ENCODE peak calls at places on chromosome 21, in five cellular contexts. V is lower lobe of right lung; W is CD4-positive, alpha-beta memory T cell; Q is WERI-Rb-1; K is stomach. J is an unnamed sample.

GRCh38 chr21:44844256-44844655 is 26.4 kb upstream of the SUMO3 start:
- DNase-seq in Q (no peak), V (no peak), W (no peak), K (no peak), J (no peak)

GRCh38 chr21:44800971-44801467 is 601 bp downstream of the UBE2G2 start:
- DNase-seq in W (peak; percentile 45), V (no peak), Q (no peak), K (no peak), J (no peak)

GRCh38 chr21:33370292-33370691 is 32.9 kb upstream of the IFNGR2 start:
- DNase-seq in Q (no peak), K (no peak), W (no peak), V (no peak), J (no peak)

GRCh38 chr21:44304846-44305245 is 5.0 kb downstream of the PFKL start:
- DNase-seq in Q (peak; percentile 83), W (peak; percentile 41), V (no peak), K (peak; percentile 43), J (no peak)

GRCh38 chr21:44253832-44254700 is 7.6 kb downstream of the DNMT3L start:
- DNase-seq in K (no peak), Q (peak; percentile 6), V (peak; percentile 48), W (no peak), J (no peak)

GRCh38 chr21:31011412-31011811 is 26.9 kb downstream of the KRTAP19-8 start:
- DNase-seq in V (no peak), W (peak; percentile 13), K (no peak), Q (no peak), J (no peak)

GRCh38 chr21:43731891-43732711 is 13.2 kb downstream of the PDXK start:
- DNase-seq in K (no peak), V (no peak), W (no peak), Q (no peak), J (no peak)

GRCh38 chr21:22657786-22658185 is 1659.6 kb downstream of the NCAM2 start:
- DNase-seq in K (no peak), Q (no peak), V (no peak), W (no peak), J (no peak)

GRCh38 chr21:34737115-34737514 is 68.3 kb downstream of the CLIC6 start:
- DNase-seq in W (no peak), K (no peak), V (no peak), Q (no peak), J (no peak)

GRCh38 chr21:30083120-30083945 is 83.3 kb downstream of the CLDN17 start:
- DNase-seq in W (no peak), K (no peak), Q (no peak), V (no peak), J (no peak)

GRCh38 chr21:15442743-15443142 is 287.0 kb upstream of the USP25 start:
- DNase-seq in V (no peak), Q (no peak), W (no peak), K (no peak), J (no peak)

GRCh38 chr21:33064623-33064996 is 5.3 kb upstream of the OLIG1 start:
- DNase-seq in Q (no peak), V (no peak), W (no peak), K (no peak), J (no peak)

GRCh38 chr21:29873908-29874307 is 65.9 kb downstream of the GRIK1 start:
- DNase-seq in Q (no peak), K (no peak), V (no peak), W (no peak), J (no peak)

GRCh38 chr21:27796106-27796505 is 829.2 kb upstream of the ADAMTS5 start:
- DNase-seq in K (no peak), W (no peak), Q (no peak), V (no peak), J (no peak)

GRCh38 chr21:45098867-45099266 is 24.5 kb downstream of the ADARB1 start:
- DNase-seq in Q (peak; percentile 58), W (no peak), K (no peak), V (no peak), J (no peak)

DNA sequence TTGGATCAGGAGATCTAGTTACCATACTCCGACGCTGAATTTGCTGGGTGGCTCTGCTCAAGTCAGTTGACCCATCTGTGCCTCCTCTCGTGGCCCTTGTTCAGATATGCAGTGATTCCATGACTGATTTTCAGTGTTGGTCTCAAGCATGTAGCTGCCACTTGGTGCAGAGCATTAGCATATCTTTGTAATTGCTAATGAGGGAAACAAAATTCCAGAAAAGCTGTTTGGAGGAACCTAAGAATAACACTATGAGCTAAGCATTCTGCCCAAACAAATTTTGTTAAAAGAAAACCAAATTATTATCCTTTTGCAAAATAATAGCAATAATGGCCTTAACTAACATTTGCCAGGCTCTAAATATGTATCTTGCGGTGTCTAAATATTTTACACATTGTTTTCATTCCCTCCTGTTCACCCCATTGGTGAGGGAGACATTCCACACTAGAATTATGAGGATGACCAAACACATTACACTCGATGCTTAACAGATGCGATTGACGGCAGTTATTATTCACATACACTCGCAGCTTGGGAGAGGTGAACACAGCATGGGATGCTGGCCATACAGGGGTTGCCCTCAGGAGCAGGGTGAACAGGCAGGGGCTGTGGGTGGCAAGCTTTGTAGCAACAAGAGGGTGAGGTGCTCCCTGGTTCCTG is 69.1 kb downstream of the KCNJ15 start:
- DNase-seq in W (no peak), V (no peak), Q (no peak), K (no peak), J (no peak)
- H3K27ac ChIP-seq in W (no peak overlapping the region), V (no peak overlapping the region), Q (no peak overlapping the region), K (no peak overlapping the region), J (no peak overlapping the region)

DNA sequence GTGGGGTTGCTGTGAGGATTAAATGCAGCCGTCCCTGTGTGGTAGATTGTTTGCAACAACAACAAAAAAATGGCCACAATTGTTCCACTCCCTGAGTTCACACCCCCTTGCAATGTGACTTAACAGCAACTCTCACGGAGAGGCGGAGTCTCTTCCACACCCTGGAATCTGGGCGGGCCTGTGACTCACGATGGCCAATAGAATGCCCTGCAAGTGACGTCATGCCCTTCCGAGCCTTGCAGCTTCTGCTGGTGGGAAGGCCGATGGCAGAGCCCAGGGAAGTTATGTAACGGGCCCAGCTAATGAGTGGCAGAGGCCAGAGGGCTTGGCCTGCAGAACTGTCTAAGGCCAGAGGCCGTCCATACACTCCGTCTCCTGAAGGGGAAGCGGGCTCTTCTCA is 87.9 kb downstream of the RIPK4 start:
- DNase-seq in V (peak; percentile 97), W (no peak), K (peak; percentile 97), Q (peak; percentile 83), J (no peak)
- H3K27ac ChIP-seq in V (peak overlapping the region; percentile 94), W (no peak overlapping the region), K (peak overlapping the region; percentile 86), Q (no peak overlapping the region), J (peak overlapping the region; percentile 53)

GRCh38 chr21:25901580-25901979 is 166.8 kb downstream of the GABPA start:
- DNase-seq in K (no peak), W (no peak), Q (no peak), V (no peak), J (no peak)
- H3K27ac ChIP-seq in K (no peak overlapping the region), W (no peak overlapping the region), Q (no peak overlapping the region), V (no peak overlapping the region), J (no peak overlapping the region)

GRCh38 chr21:46636181-46636512 is 673 bp downstream of the PRMT2 start:
- DNase-seq in Q (no peak), K (no peak), W (no peak), V (no peak), J (no peak)

GRCh38 chr21:46634966-46635323 is 529 bp upstream of the PRMT2 start:
- DNase-seq in V (peak; percentile 78), K (peak; percentile 40), W (no peak), Q (peak; percentile 92), J (peak; percentile 92)

GRCh38 chr21:46633561-46633960 is 1.9 kb upstream of the PRMT2 start:
- DNase-seq in K (no peak), Q (no peak), W (peak; percentile 57), V (no peak), J (no peak)

GRCh38 chr21:46635324-46636180 is at the start of gene PRMT2:
- DNase-seq in W (peak; percentile 99), Q (peak; percentile 99), V (peak; percentile 98), K (peak; percentile 98), J (peak; percentile 93)

GRCh38 chr21:46634427-46634826 is 1.0 kb upstream of the PRMT2 start:
- DNase-seq in K (no peak), W (no peak), V (no peak), Q (no peak), J (no peak)
- H3K27ac ChIP-seq in K (peak overlapping the region; percentile 99), W (peak overlapping the region; percentile 93), V (peak overlapping the region; percentile 99), Q (peak overlapping the region; percentile 96), J (peak overlapping the region; percentile 99)